ENCODE peak calls at places on chromosomes 1 and 21, in four cellular contexts. One of them, this sample, is unnamed.

GRCh38 chr1:60994369-60994768 is 88.0 kb upstream of the NFIA start:
- DNase-seq in brain microvascular endothelial cell: no peak
- DNase-seq in upper lobe of right lung: no peak
- DNase-seq in right atrium auricular region: no peak
- DNase-seq in this sample: no peak

GRCh38 chr1:225987491-225988316 is 11.4 kb downstream of the SDE2 start:
- DNase-seq in brain microvascular endothelial cell: no peak
- DNase-seq in upper lobe of right lung: no peak
- DNase-seq in right atrium auricular region: no peak
- DNase-seq in this sample: no peak

GRCh38 chr1:110235839-110236682 is 25.9 kb downstream of the KCNC4 start:
- DNase-seq in brain microvascular endothelial cell: peak; percentile 45
- DNase-seq in upper lobe of right lung: no peak
- DNase-seq in right atrium auricular region: no peak
- DNase-seq in this sample: no peak

GRCh38 chr21:16460936-16461335 is 731.2 kb downstream of the USP25 start:
- DNase-seq in brain microvascular endothelial cell: no peak
- DNase-seq in upper lobe of right lung: no peak
- DNase-seq in right atrium auricular region: no peak
- DNase-seq in this sample: no peak

GRCh38 chr1:54118704-54119103 is 34.1 kb downstream of the CDCP2 start:
- DNase-seq in brain microvascular endothelial cell: peak; percentile 89
- DNase-seq in upper lobe of right lung: peak; percentile 10
- DNase-seq in right atrium auricular region: no peak
- DNase-seq in this sample: peak; percentile 47

GRCh38 chr21:45580576-45581321 is 38.5 kb upstream of the SLC19A1 start:
- DNase-seq in brain microvascular endothelial cell: no peak
- DNase-seq in upper lobe of right lung: peak; percentile 59
- DNase-seq in right atrium auricular region: no peak
- DNase-seq in this sample: peak; percentile 78

GRCh38 chr1:87953732-87954344 is 625.2 kb downstream of the LMO4 start:
- DNase-seq in brain microvascular endothelial cell: peak; percentile 74
- DNase-seq in upper lobe of right lung: no peak
- DNase-seq in right atrium auricular region: peak; percentile 68
- DNase-seq in this sample: no peak

GRCh38 chr1:228286505-228287417 is 78.9 kb downstream of the OBSCN start:
- DNase-seq in brain microvascular endothelial cell: no peak
- DNase-seq in upper lobe of right lung: peak; percentile 51
- DNase-seq in right atrium auricular region: no peak
- DNase-seq in this sample: peak; percentile 93

GRCh38 chr1:951364-951763 is 7.7 kb downstream of the NOC2L start:
- DNase-seq in brain microvascular endothelial cell: no peak
- DNase-seq in upper lobe of right lung: no peak
- DNase-seq in right atrium auricular region: no peak
- DNase-seq in this sample: no peak

GRCh38 chr1:2321258-2321657 is 70.1 kb downstream of the MORN1 start:
- DNase-seq in brain microvascular endothelial cell: no peak
- DNase-seq in upper lobe of right lung: no peak
- DNase-seq in right atrium auricular region: no peak
- DNase-seq in this sample: no peak

GRCh38 chr1:222706815-222707214 is 5.5 kb downstream of the AIDA start:
- DNase-seq in brain microvascular endothelial cell: no peak
- DNase-seq in upper lobe of right lung: no peak
- DNase-seq in right atrium auricular region: no peak
- DNase-seq in this sample: no peak

GRCh38 chr21:34647552-34647951 is 21.2 kb upstream of the CLIC6 start:
- DNase-seq in brain microvascular endothelial cell: no peak
- DNase-seq in upper lobe of right lung: no peak
- DNase-seq in right atrium auricular region: no peak
- DNase-seq in this sample: no peak

GRCh38 chr1:182196897-182197546 is 135.5 kb upstream of the ZNF648 start:
- DNase-seq in brain microvascular endothelial cell: no peak
- DNase-seq in upper lobe of right lung: no peak
- DNase-seq in right atrium auricular region: peak; percentile 68
- DNase-seq in this sample: no peak

GRCh38 chr1:182195733-182196132 is 134.2 kb upstream of the ZNF648 start:
- DNase-seq in brain microvascular endothelial cell: no peak
- DNase-seq in upper lobe of right lung: no peak
- DNase-seq in right atrium auricular region: no peak
- DNase-seq in this sample: no peak

GRCh38 chr1:182197555-182197954 is 136.0 kb upstream of the ZNF648 start:
- DNase-seq in brain microvascular endothelial cell: no peak
- DNase-seq in upper lobe of right lung: no peak
- DNase-seq in right atrium auricular region: peak; percentile 70
- DNase-seq in this sample: no peak

GRCh38 chr1:182200025-182200814 is 138.7 kb upstream of the ZNF648 start:
- DNase-seq in brain microvascular endothelial cell: no peak
- DNase-seq in upper lobe of right lung: no peak
- DNase-seq in right atrium auricular region: no peak
- DNase-seq in this sample: no peak

DNA sequence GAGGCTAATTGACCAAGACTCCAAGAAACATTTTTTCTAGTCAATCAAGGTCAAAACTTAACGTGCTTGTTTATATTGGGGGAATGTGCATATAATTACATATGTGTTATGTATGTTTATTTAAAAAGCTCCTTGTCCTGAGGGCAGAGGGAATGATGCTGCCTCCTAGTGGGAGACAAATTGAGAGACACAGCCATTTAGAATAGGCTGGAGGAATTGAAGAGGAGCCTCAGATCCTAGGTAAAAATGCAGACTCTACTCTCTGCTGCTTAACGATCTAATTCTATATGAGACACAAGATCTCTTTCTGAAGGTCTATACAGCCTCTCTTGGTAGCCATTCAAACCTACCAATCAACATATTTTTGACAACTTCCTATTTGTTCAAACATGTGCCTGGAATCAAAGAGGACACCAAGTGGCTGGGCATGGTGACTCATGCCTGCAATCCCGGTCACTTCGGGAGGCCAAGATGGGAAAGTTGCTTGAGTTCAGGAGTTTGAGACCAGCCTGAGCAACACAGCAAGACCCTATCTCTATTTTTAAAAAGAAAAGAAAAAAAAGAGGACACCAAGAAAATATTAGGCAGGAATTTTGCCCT is 136.6 kb upstream of the ZNF648 start:
- DNase-seq in brain microvascular endothelial cell: no peak
- DNase-seq in upper lobe of right lung: no peak
- DNase-seq in right atrium auricular region: no peak
- DNase-seq in this sample: no peak
- TF ChIP-seq CTCF in brain microvascular endothelial cell: peak; percentile 29
- TF ChIP-seq CTCF in upper lobe of right lung: peak; percentile 37
- TF ChIP-seq CTCF in right atrium auricular region: no peak
- TF ChIP-seq CTCF in this sample: peak; percentile 60

GRCh38 chr1:68384321-68384813 is 65.4 kb downstream of the RPE65 start:
- DNase-seq in brain microvascular endothelial cell: peak; percentile 99
- DNase-seq in upper lobe of right lung: no peak
- DNase-seq in right atrium auricular region: no peak
- DNase-seq in this sample: no peak
- TF ChIP-seq CTCF in brain microvascular endothelial cell: peak; percentile 56
- TF ChIP-seq CTCF in upper lobe of right lung: no peak
- TF ChIP-seq CTCF in right atrium auricular region: no peak
- TF ChIP-seq CTCF in this sample: peak; percentile 77

DNA sequence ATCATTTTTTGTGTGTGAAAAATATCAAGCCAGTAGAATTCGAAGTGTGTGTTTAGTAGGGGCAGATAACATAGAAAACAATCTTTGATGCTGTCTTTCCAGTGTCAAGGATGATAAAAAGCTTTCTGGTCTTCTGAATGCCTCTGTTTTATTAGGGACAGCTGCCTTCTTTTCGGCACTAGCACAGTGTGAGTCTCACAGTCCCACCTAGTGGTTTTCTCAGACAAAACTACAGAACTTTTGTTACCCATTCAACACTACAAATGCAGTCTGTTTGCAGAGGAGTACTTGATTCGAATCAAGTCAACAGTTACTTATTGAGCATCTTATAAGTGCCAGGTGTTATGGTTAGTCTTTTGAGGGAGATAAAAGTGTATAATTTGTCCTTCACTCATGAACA is 30.6 kb upstream of the MCOLN3 start:
- DNase-seq in brain microvascular endothelial cell: peak; percentile 11
- DNase-seq in upper lobe of right lung: no peak
- DNase-seq in right atrium auricular region: no peak
- DNase-seq in this sample: no peak
- TF ChIP-seq CTCF in brain microvascular endothelial cell: peak; percentile 45
- TF ChIP-seq CTCF in upper lobe of right lung: peak; percentile 17
- TF ChIP-seq CTCF in right atrium auricular region: peak; percentile 44
- TF ChIP-seq CTCF in this sample: peak; percentile 70

GRCh38 chr1:170967042-170967910 is 31.9 kb downstream of the MROH9 start:
- DNase-seq in brain microvascular endothelial cell: peak; percentile 44
- DNase-seq in upper lobe of right lung: no peak
- DNase-seq in right atrium auricular region: no peak
- DNase-seq in this sample: no peak
- TF ChIP-seq CTCF in brain microvascular endothelial cell: peak; percentile 60
- TF ChIP-seq CTCF in upper lobe of right lung: peak; percentile 62
- TF ChIP-seq CTCF in right atrium auricular region: peak; percentile 76
- TF ChIP-seq CTCF in this sample: peak; percentile 90